ENCODE peak calls at places on chromosomes 4 and X, in four cellular contexts. A is lower leg skin, H is natural killer cell, W is tibial artery. Z is an unnamed sample.

GRCh38 chr4:44425614-44426208 is 22.9 kb downstream of the KCTD8 start:
- DNase-seq in A (no peak), W (no peak), H (no peak), Z (no peak)

GRCh38 chrX:98338544-98338943 is 1454.8 kb downstream of the RPA4 start:
- DNase-seq in A (no peak), W (no peak), H (no peak), Z (no peak)

GRCh38 chrX:19334945-19335626 is 8.6 kb upstream of the PDHA1 start:
- DNase-seq in H (no peak), W (no peak), A (no peak), Z (no peak)

GRCh38 chr4:8346838-8347605 is 77.5 kb downstream of the HTRA3 start:
- DNase-seq in H (no peak), A (no peak), W (peak; percentile 44), Z (no peak)

GRCh38 chr4:179465131-179465797 is 2023.0 kb upstream of the AGA start:
- DNase-seq in W (no peak), H (no peak), A (no peak), Z (no peak)

GRCh38 chr4:7279902-7280301 is 87.6 kb downstream of the SORCS2 start:
- DNase-seq in W (no peak), H (no peak), A (no peak), Z (no peak)

GRCh38 chr4:138736362-138736761 is 279.2 kb upstream of the NOCT start:
- DNase-seq in W (no peak), H (no peak), A (no peak), Z (no peak)

GRCh38 chr4:1962980-1963379 is 45.8 kb downstream of the NELFA start:
- DNase-seq in H (no peak), W (no peak), A (no peak), Z (no peak)

GRCh38 chr4:6582889-6583504 is 8.0 kb downstream of the MAN2B2 start:
- DNase-seq in A (no peak), H (no peak), W (no peak), Z (no peak)

GRCh38 chrX:153597351-153597750 is 1.6 kb downstream of the CCNQ start:
- DNase-seq in A (no peak), W (no peak), H (no peak), Z (no peak)

GRCh38 chr4:85058551-85058950 is 92.1 kb upstream of the WDFY3 start:
- DNase-seq in H (no peak), A (no peak), W (no peak), Z (no peak)

GRCh38 chr4:176268963-176269362 is at the start of gene ASB5:
- DNase-seq in H (no peak), W (no peak), A (no peak), Z (no peak)

GRCh38 chr4:7692451-7693236 is 247.0 kb downstream of the AFAP1 start:
- DNase-seq in H (no peak), W (no peak), A (no peak), Z (no peak)

GRCh38 chr4:142846729-142847606 is 867 bp upstream of the INPP4B start:
- DNase-seq in A (peak; percentile 29), H (no peak), W (peak; percentile 67), Z (peak; percentile 2)

GRCh38 chr4:44002368-44002767 is 446.2 kb downstream of the KCTD8 start:
- DNase-seq in A (no peak), H (no peak), W (no peak), Z (no peak)

GRCh38 chr4:114599231-114600065 is 841 bp downstream of the UGT8 start:
- DNase-seq in W (no peak), A (no peak), H (no peak), Z (peak; percentile 62)

GRCh38 chr4:6620891-6621555 is 19.5 kb upstream of the MRFAP1 start:
- DNase-seq in A (no peak), W (no peak), H (no peak), Z (no peak)

GRCh38 chrX:155071694-155072215 is 447 bp downstream of the BRCC3 start:
- DNase-seq in A (no peak), H (no peak), W (peak; percentile 66), Z (no peak)

GRCh38 chrX:104135677-104136076 is 21.1 kb downstream of the SLC25A53 start:
- DNase-seq in A (no peak), W (no peak), H (no peak), Z (no peak)

GRCh38 chrX:13376857-13377441 is 57.1 kb upstream of the ATXN3L start:
- DNase-seq in H (no peak), A (peak; percentile 27), W (no peak), Z (no peak)

GRCh38 chr4:37279894-37280592 is 35.5 kb downstream of the NWD2 start:
- DNase-seq in A (no peak), W (no peak), H (no peak), Z (no peak)

GRCh38 chr4:104491396-104491821 is 3.3 kb downstream of the CXXC4 start:
- DNase-seq in A (no peak), H (peak; percentile 44), W (no peak), Z (peak; percentile 54)

GRCh38 chr4:7612311-7612710 is 177.6 kb upstream of the PSAPL1 start:
- DNase-seq in H (no peak), A (no peak), W (no peak), Z (no peak)

GRCh38 chr4:144579411-144580020 is 66.4 kb upstream of the HHIP start:
- DNase-seq in W (no peak), H (no peak), A (no peak), Z (no peak)

GRCh38 chrX:39936886-39937770 is 160.6 kb downstream of the BCOR start:
- DNase-seq in W (no peak), A (no peak), H (no peak), Z (no peak)

GRCh38 chr4:108115168-108115526 is 53.6 kb downstream of the LEF1 start:
- DNase-seq in A (no peak), W (no peak), H (no peak), Z (no peak)

GRCh38 chr4:47490550-47490949 is 5.5 kb downstream of the ATP10D start:
- DNase-seq in H (no peak), A (no peak), W (no peak), Z (no peak)

GRCh38 chr4:7190668-7191545 is 1.4 kb upstream of the SORCS2 start:
- DNase-seq in A (no peak), H (no peak), W (peak; percentile 55), Z (no peak)

GRCh38 chr4:22574424-22574823 is 58.6 kb upstream of the ADGRA3 start:
- DNase-seq in H (no peak), W (no peak), A (no peak), Z (no peak)

GRCh38 chrX:117120700-117121099 is 657.9 kb upstream of the CT83 start:
- DNase-seq in A (no peak), H (no peak), W (no peak), Z (no peak)

GRCh38 chr4:68655764-68656444 is 14.5 kb downstream of the UGT2B15 start:
- DNase-seq in W (no peak), H (no peak), A (no peak), Z (no peak)

GRCh38 chr4:107824367-107825071 is at the start of gene SGMS2:
- DNase-seq in W (peak; percentile 95), H (peak; percentile 40), A (peak; percentile 87), Z (peak; percentile 20)

GRCh38 chr4:159355456-159355855 is 252.6 kb downstream of the RAPGEF2 start:
- DNase-seq in H (no peak), W (no peak), A (no peak), Z (no peak)

GRCh38 chr4:138437263-138437851 is 195.2 kb upstream of the SLC7A11 start:
- DNase-seq in A (no peak), H (no peak), W (no peak), Z (no peak)

GRCh38 chr4:51870441-51871188 is 27.7 kb downstream of the DCUN1D4 start:
- DNase-seq in A (no peak), W (no peak), H (no peak), Z (no peak)

GRCh38 chrX:53284684-53285447 is 3.5 kb upstream of the IQSEC2 start:
- DNase-seq in H (peak; percentile 41), A (no peak), W (no peak), Z (no peak)

GRCh38 chrX:86047174-86047991 is at the start of gene CHM:
- DNase-seq in W (peak; percentile 67), A (peak; percentile 66), H (peak; percentile 35), Z (no peak)

GRCh38 chr4:159983080-159983479 is 880.2 kb downstream of the RAPGEF2 start:
- DNase-seq in W (no peak), A (no peak), H (no peak), Z (no peak)

Z was measured in nucleus accumbens.